ENCODE peak calls at places on chromosomes 11 and 22, in four cellular contexts. Y is NCI-H1092; K is activated naive CD4-positive, alpha-beta T cell; D is GM12891. S is an unnamed sample.

GRCh38 chr11:118290923-118291322 is 13.6 kb upstream of the CD3E start:
- DNase-seq in D (no peak), Y (no peak), K (no peak), S (no peak)

GRCh38 chr11:34173050-34173449 is 67.6 kb downstream of the NAT10 start:
- DNase-seq in Y (no peak), D (no peak), K (no peak), S (no peak)

GRCh38 chr11:70471254-70471653 is 72.9 kb downstream of the CTTN start:
- DNase-seq in K (no peak), D (peak; percentile 71), Y (no peak), S (peak; percentile 40)

GRCh38 chr22:33210129-33210784 is 152.1 kb upstream of the SYN3 start:
- DNase-seq in D (peak; percentile 57), K (no peak), Y (peak; percentile 63), S (peak; percentile 35)

GRCh38 chr22:46057206-46057605 is 80.2 kb upstream of the WNT7B start:
- DNase-seq in D (no peak), K (no peak), Y (no peak), S (no peak)

GRCh38 chr11:122032317-122032716 is 83.7 kb downstream of the BLID start:
- DNase-seq in Y (no peak), D (no peak), K (no peak), S (no peak)

GRCh38 chr11:72940417-72940816 is 126.2 kb downstream of the ATG16L2 start:
- DNase-seq in Y (no peak), D (no peak), K (no peak), S (no peak)

GRCh38 chr11:17528181-17528691 is 16.0 kb downstream of the USH1C start:
- DNase-seq in K (no peak), Y (peak; percentile 64), D (peak; percentile 80), S (peak; percentile 25)

GRCh38 chr11:129973809-129974208 is 28.8 kb downstream of the PRDM10 start:
- DNase-seq in D (no peak), K (no peak), Y (no peak), S (no peak)

GRCh38 chr11:79263001-79263400 is 177.8 kb downstream of the TENM4 start:
- DNase-seq in K (no peak), D (no peak), Y (no peak), S (no peak)

GRCh38 chr11:44589301-44589700 is 23.8 kb downstream of the CD82 start:
- DNase-seq in Y (no peak), K (no peak), D (no peak), S (peak; percentile 43)

GRCh38 chr11:19345519-19345847 is 104.7 kb upstream of the E2F8 start:
- DNase-seq in Y (no peak), K (no peak), D (peak; percentile 56), S (no peak)

GRCh38 chr11:1652442-1652777 is 22.8 kb downstream of the KRTAP5-5 start:
- DNase-seq in D (no peak), K (no peak), Y (no peak), S (no peak)

GRCh38 chr22:48629631-48630443 is 1197.8 kb downstream of the BRD1 start:
- DNase-seq in Y (no peak), D (no peak), K (no peak), S (no peak)

GRCh38 chr11:94537051-94537600 is 6.6 kb upstream of the FUT4 start:
- DNase-seq in D (no peak), K (no peak), Y (no peak), S (no peak)

GRCh38 chr11:132888226-132888625 is 644.1 kb downstream of the OPCML start:
- DNase-seq in K (no peak), D (no peak), Y (no peak), S (no peak)

GRCh38 chr11:111798279-111798678 is 32.1 kb upstream of the PPP2R1B start:
- DNase-seq in Y (no peak), D (no peak), K (no peak), S (no peak)

GRCh38 chr22:30806391-30806861 is 111.8 kb downstream of the OSBP2 start:
- DNase-seq in D (no peak), Y (no peak), K (no peak), S (peak; percentile 44)

GRCh38 chr22:30201970-30202369 is 44.6 kb downstream of the LIF start:
- DNase-seq in K (no peak), Y (no peak), D (no peak), S (no peak)

GRCh38 chr11:123640677-123641494 is 13.5 kb downstream of the SCN3B start:
- DNase-seq in D (peak; percentile 55), Y (peak; percentile 43), K (no peak), S (peak; percentile 23)

GRCh38 chr22:50027639-50028537 is 15.3 kb upstream of the IL17REL start:
- DNase-seq in Y (peak; percentile 3), D (no peak), K (no peak), S (peak; percentile 91)

GRCh38 chr11:6388747-6389146 is 1.5 kb upstream of the SMPD1 start:
- DNase-seq in K (no peak), Y (no peak), D (no peak), S (no peak)

GRCh38 chr11:119262668-119263351 is 54.1 kb downstream of the MCAM start:
- DNase-seq in Y (no peak), D (no peak), K (no peak), S (no peak)